ENCODE peak calls at places on chromosome 18, in nine cellular contexts. U is uterus, Q is HFFc6, W is glutamatergic neuron, P is H9, T is AG10803, S is adrenal gland, C is OCI-LY7, E is upper lobe of left lung. J is an unnamed sample.

GRCh38 chr18:31049189-31049588 is 6.6 kb upstream of the DSC3 start:
- DNase-seq in U (no peak), Q (no peak), W (no peak), P (no peak), T (no peak), S (no peak), C (no peak), E (no peak), J (no peak)

GRCh38 chr18:68428026-68428425 is 286.9 kb downstream of the TMX3 start:
- DNase-seq in U (no peak), Q (peak; percentile 80), W (peak; percentile 63), P (no peak), T (peak; percentile 89), S (no peak), C (no peak), E (no peak), J (no peak)

GRCh38 chr18:50847192-50847591 is 27.4 kb upstream of the MRO start:
- DNase-seq in U (no peak), Q (peak; percentile 54), W (no peak), P (no peak), T (peak; percentile 47), S (peak; percentile 38), C (no peak), E (no peak), J (no peak)

GRCh38 chr18:36757081-36757480 is 71.7 kb downstream of the TPGS2 start:
- DNase-seq in U (no peak), Q (peak; percentile 75), W (no peak), P (no peak), T (peak; percentile 87), S (no peak), C (peak; percentile 31), E (no peak), J (no peak)

GRCh38 chr18:25935356-25935755 is 155.1 kb downstream of the SS18 start:
- DNase-seq in U (no peak), Q (no peak), W (no peak), P (no peak), T (no peak), S (no peak), C (no peak), E (no peak), J (no peak)

GRCh38 chr18:12278765-12279682 is 24.9 kb downstream of the CIDEA start:
- DNase-seq in U (peak; percentile 95), Q (peak; percentile 94), W (peak; percentile 49), P (peak; percentile 90), T (peak; percentile 95), S (peak; percentile 56), C (no peak), E (peak; percentile 80), J (no peak)

GRCh38 chr18:9817286-9817685 is 68.5 kb upstream of the TXNDC2 start:
- DNase-seq in U (no peak), Q (no peak), W (no peak), P (no peak), T (no peak), S (no peak), C (no peak), E (no peak), J (no peak)

GRCh38 chr18:5180254-5180653 is 16.8 kb downstream of the AKAIN1 start:
- DNase-seq in U (no peak), Q (no peak), W (no peak), P (no peak), T (no peak), S (no peak), C (no peak), E (no peak), J (no peak)

GRCh38 chr18:22191986-22192385 is 22.6 kb downstream of the GATA6 start:
- DNase-seq in U (no peak), Q (no peak), W (no peak), P (no peak), T (no peak), S (no peak), C (no peak), E (no peak), J (no peak)

GRCh38 chr18:35410561-35410960 is 33.4 kb upstream of the ZNF396 start:
- DNase-seq in U (no peak), Q (no peak), W (no peak), P (no peak), T (no peak), S (no peak), C (peak; percentile 40), E (no peak), J (no peak)

GRCh38 chr18:35703043-35703688 is 121.6 kb downstream of the GALNT1 start:
- DNase-seq in U (no peak), Q (peak; percentile 24), W (no peak), P (no peak), T (peak; percentile 3), S (no peak), C (no peak), E (no peak), J (no peak)

GRCh38 chr18:77299706-77300105 is 50.1 kb downstream of the GALR1 start:
- DNase-seq in U (no peak), Q (no peak), W (no peak), P (no peak), T (no peak), S (no peak), C (no peak), E (no peak), J (no peak)

GRCh38 chr18:63140997-63141776 is 178.4 kb downstream of the BCL2 start:
- DNase-seq in U (no peak), Q (no peak), W (no peak), P (no peak), T (no peak), S (no peak), C (no peak), E (no peak), J (no peak)

GRCh38 chr18:59148192-59148591 is 8.5 kb downstream of the SEC11C start:
- DNase-seq in U (no peak), Q (no peak), W (no peak), P (no peak), T (no peak), S (no peak), C (no peak), E (no peak), J (no peak)

GRCh38 chr18:68429111-68429510 is 285.8 kb downstream of the TMX3 start:
- DNase-seq in U (no peak), Q (no peak), W (no peak), P (no peak), T (no peak), S (no peak), C (no peak), E (no peak), J (no peak)

GRCh38 chr18:25239636-25240468 is 112.1 kb downstream of the ZNF521 start:
- DNase-seq in U (no peak), Q (no peak), W (no peak), P (no peak), T (peak; percentile 46), S (no peak), C (peak; percentile 3), E (no peak), J (no peak)

DNA sequence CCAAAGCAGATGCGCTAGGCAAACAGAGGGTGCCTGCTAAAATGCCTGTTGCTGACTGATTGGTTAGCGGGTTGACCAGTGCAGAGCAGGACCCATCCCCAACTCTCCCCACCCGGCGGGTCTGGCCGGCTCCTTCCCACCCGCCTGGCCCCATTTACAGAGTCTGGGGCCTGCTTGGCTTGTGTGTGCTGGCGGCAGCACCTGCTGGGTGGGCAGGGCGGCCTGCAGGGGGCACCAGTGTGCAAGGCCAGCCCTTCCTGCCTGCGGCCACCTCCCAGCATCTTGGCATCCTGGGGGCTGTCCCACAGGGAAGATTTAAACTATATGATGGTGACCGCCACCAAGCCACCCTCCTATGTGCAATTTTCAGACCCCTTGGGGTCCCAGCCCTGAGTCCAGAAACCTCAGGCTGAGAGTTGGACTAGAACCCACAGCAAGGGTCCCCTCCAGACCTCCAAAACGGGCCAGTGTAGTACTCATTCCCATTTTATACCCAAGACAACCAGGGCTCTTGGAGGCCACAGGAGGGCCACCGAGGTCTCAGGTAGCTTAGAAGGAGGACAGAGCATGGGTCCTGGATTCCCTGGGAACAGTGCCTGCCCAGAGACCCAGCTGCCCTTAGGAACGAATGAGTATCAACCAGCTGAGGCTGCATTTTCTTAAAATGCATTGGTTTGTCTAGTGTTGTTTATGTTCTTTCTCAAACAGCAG is 173.6 kb downstream of the SMAD7 start:
- DNase-seq in U (peak; percentile 38), Q (peak; percentile 16), W (peak; percentile 77), P (peak; percentile 86), T (peak; percentile 25), S (peak; percentile 34), C (peak; percentile 68), E (peak; percentile 70), J (no peak)
- TF ChIP-seq CTCF in U (peak; percentile 83), Q (peak; percentile 94), W (peak; percentile 92), P (peak; percentile 98), T (peak; percentile 63), S (peak; percentile 84), C (peak; percentile 86), E (peak; percentile 76), J (peak; percentile 90)

DNA sequence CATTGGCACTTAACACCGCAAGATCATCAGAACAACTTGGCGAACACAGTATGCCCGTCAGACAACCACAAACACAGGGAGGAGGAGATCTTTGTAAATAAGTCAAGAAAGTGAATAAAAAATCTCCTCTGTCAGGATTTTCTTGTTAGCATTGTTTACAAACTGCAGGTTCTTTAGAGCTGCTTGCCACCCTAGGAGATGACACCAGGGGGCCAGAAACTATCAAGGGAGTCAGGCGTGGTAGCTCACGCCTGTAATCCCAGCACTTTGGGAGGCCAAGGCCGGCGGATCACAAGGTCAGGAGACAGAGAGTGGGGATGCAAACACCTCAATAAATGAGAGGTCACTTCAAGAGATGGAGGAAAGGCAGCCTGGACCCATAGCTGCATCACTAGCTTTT is 428.1 kb downstream of the SETBP1 start:
- DNase-seq in U (no peak), Q (no peak), W (no peak), P (no peak), T (no peak), S (no peak), C (no peak), E (no peak), J (no peak)
- TF ChIP-seq CTCF in U (no peak), Q (no peak), W (no peak), P (no peak), T (no peak), S (no peak), C (no peak), E (no peak), J (no peak)

GRCh38 chr18:32460046-32460785 is 10.5 kb downstream of the GAREM1 start:
- DNase-seq in U (no peak), Q (no peak), W (no peak), P (no peak), T (no peak), S (no peak), C (no peak), E (no peak), J (no peak)

GRCh38 chr18:32461704-32462272 is 8.9 kb downstream of the GAREM1 start:
- DNase-seq in U (no peak), Q (no peak), W (no peak), P (no peak), T (no peak), S (no peak), C (no peak), E (no peak), J (no peak)
- TF ChIP-seq CTCF in U (no peak), Q (no peak), W (peak; percentile 65), P (peak; percentile 43), T (no peak), S (no peak), C (no peak), E (no peak), J (peak; percentile 52)

DNA sequence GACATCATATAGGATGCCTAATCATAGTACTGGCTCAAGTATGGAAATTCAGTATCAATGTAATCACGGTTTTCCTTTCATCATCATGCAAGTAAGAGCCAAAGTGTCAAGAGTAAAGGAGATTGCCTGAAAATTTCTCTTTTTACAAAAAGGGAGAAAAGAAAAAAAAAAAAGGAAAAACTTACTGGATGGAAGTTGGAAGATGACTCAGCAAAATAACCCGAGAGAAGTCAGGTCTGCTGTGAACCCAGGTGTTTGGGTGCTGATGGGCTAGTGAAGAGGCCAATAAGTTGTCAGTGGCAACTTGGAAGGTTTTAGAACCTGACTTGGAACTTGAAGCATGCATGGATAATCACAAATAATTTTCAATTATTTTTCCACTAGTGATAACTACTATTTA is 441.9 kb upstream of the SLC14A2 start:
- DNase-seq in U (no peak), Q (no peak), W (no peak), P (no peak), T (no peak), S (no peak), C (no peak), E (no peak), J (no peak)
- TF ChIP-seq CTCF in U (no peak), Q (no peak), W (no peak), P (no peak), T (no peak), S (no peak), C (no peak), E (no peak), J (no peak)

J was measured in type B pancreatic cell.